ENCODE peak calls at places on chromosomes 11 and 22, in four cellular contexts. J is activated naive CD4-positive, alpha-beta T cell treated with anti-CD3 and anti-CD28 coated beads, Interleukin-2, amount 10 ng/mL, durations not matched to agents 7 days and 5 days; G is T-helper 1 cell; H is RPMI7951. P is an unnamed sample.

GRCh38 chr11:35082322-35083180 is 56.4 kb upstream of the CD44 start:
- DNase-seq in J (peak), G (peak), H (peak), P (peak)

GRCh38 chr11:75430692-75431532 is 2.1 kb downstream of the KLHL35 start:
- DNase-seq in J (no peak), G (no peak), H (no peak), P (no peak)

GRCh38 chr11:68262544-68262827 is 9.3 kb downstream of the C11orf24 start:
- DNase-seq in J (no peak), G (no peak), H (no peak), P (no peak)

GRCh38 chr22:37519268-37520195 is at the start of gene CARD10:
- DNase-seq in J (peak), G (no peak), H (peak), P (no peak)

GRCh38 chr11:2703487-2704141 is 3.8 kb upstream of the KCNQ1OT1 start:
- DNase-seq in J (no peak), G (no peak), H (no peak), P (no peak)

GRCh38 chr22:49301398-49302149 is 526.1 kb downstream of the BRD1 start:
- DNase-seq in J (no peak), G (no peak), H (no peak), P (no peak)

GRCh38 chr11:128464878-128465277 is 122.5 kb downstream of the ETS1 start:
- DNase-seq in J (no peak), G (no peak), H (no peak), P (no peak)

GRCh38 chr11:69656536-69657455 is 15.8 kb downstream of the CCND1 start:
- DNase-seq in J (no peak), G (no peak), H (peak), P (no peak)

GRCh38 chr11:78768947-78769346 is 194.3 kb upstream of the NARS2 start:
- DNase-seq in J (no peak), G (no peak), H (peak), P (no peak)

GRCh38 chr22:45154383-45154782 is 9.3 kb upstream of the NUP50 start:
- DNase-seq in J (no peak), G (no peak), H (no peak), P (no peak)